ENCODE peak calls at places on chromosomes 3 and 15, in five cellular contexts. G is omental fat pad, E is cardiac muscle cell, L is GM10248, S is tibial nerve. A is an unnamed sample.

GRCh38 chr3:57583544-57583943 is 13.6 kb downstream of the ARF4 start:
- DNase-seq in L (no peak), E (no peak), S (no peak), G (no peak), A (no peak)

GRCh38 chr3:129553771-129554170 is 10.8 kb downstream of the H1-8 start:
- DNase-seq in S (no peak), E (no peak), L (no peak), G (no peak), A (no peak)

GRCh38 chr3:27454914-27455313 is 29.3 kb downstream of the SLC4A7 start:
- DNase-seq in E (no peak), G (no peak), S (no peak), L (peak; percentile 24), A (no peak)

GRCh38 chr15:70466895-70467529 is 296.3 kb downstream of the UACA start:
- DNase-seq in G (no peak), L (peak; percentile 69), S (no peak), E (peak; percentile 62), A (peak; percentile 63)

GRCh38 chr3:17384567-17385296 is 357.7 kb downstream of the TBC1D5 start:
- DNase-seq in E (no peak), L (no peak), S (no peak), G (no peak), A (no peak)

GRCh38 chr3:31743690-31744089 is 211.0 kb downstream of the STT3B start:
- DNase-seq in G (no peak), L (no peak), S (no peak), E (no peak), A (no peak)

GRCh38 chr3:76487446-76487845 is 552.5 kb upstream of the ROBO2 start:
- DNase-seq in E (no peak), L (no peak), G (no peak), S (no peak), A (no peak)

GRCh38 chr15:63968700-63969099 is 77.6 kb downstream of the DAPK2 start:
- DNase-seq in G (no peak), L (no peak), E (no peak), S (no peak), A (no peak)

GRCh38 chr3:52809821-52810377 is 15.3 kb downstream of the ITIH3 start:
- DNase-seq in L (no peak), S (no peak), G (no peak), E (no peak), A (no peak)

GRCh38 chr15:49235446-49236207 is 65.6 kb downstream of the GALK2 start:
- DNase-seq in E (peak; percentile 65), S (peak; percentile 19), G (no peak), L (peak; percentile 37), A (peak; percentile 62)

GRCh38 chr15:70801111-70801510 is 37.8 kb upstream of the UACA start:
- DNase-seq in E (no peak), L (no peak), G (no peak), S (no peak), A (no peak)

GRCh38 chr3:133868166-133868565 is 27.5 kb downstream of the RAB6B start:
- DNase-seq in L (no peak), G (no peak), E (peak; percentile 55), S (no peak), A (no peak)

GRCh38 chr3:170178631-170179030 is 2.9 kb downstream of the PHC3 start:
- DNase-seq in G (no peak), L (peak; percentile 35), S (no peak), E (no peak), A (no peak)

GRCh38 chr3:123732447-123732846 is 147.6 kb upstream of the HACD2 start:
- DNase-seq in G (no peak), E (no peak), S (no peak), L (no peak), A (no peak)

GRCh38 chr3:63847718-63848450 is 15.7 kb downstream of the THOC7 start:
- DNase-seq in G (no peak), E (no peak), L (no peak), S (no peak), A (no peak)

GRCh38 chr15:29636140-29636539 is 186.1 kb downstream of the TJP1 start:
- DNase-seq in E (no peak), S (no peak), G (no peak), L (no peak), A (no peak)

GRCh38 chr15:48861813-48862431 is 16.0 kb upstream of the EID1 start:
- DNase-seq in G (no peak), E (peak; percentile 70), S (no peak), L (peak; percentile 56), A (no peak)

GRCh38 chr3:188137062-188137461 is 16.9 kb upstream of the LPP start:
- DNase-seq in L (no peak), S (no peak), E (no peak), G (no peak), A (no peak)

GRCh38 chr3:149657796-149658443 is at the start of gene WWTR1:
- DNase-seq in G (peak; percentile 79), E (peak; percentile 94), S (peak; percentile 92), L (peak; percentile 81), A (peak; percentile 60)

GRCh38 chr15:75508741-75509532 is 57.4 kb upstream of the SIN3A start:
- DNase-seq in S (no peak), E (peak; percentile 32), G (no peak), L (peak; percentile 25), A (no peak)

GRCh38 chr3:176995946-176996345 is 201.3 kb downstream of the TBL1XR1 start:
- DNase-seq in E (no peak), G (no peak), S (no peak), L (no peak), A (no peak)

GRCh38 chr3:39398700-39399099 is 7.8 kb upstream of the RPSA start:
- DNase-seq in L (no peak), G (no peak), E (no peak), S (no peak), A (no peak)

GRCh38 chr15:69225355-69226027 is 65.1 kb downstream of the GLCE start:
- DNase-seq in G (no peak), L (no peak), S (no peak), E (peak; percentile 18), A (no peak)

GRCh38 chr3:2268779-2269178 is 170.1 kb downstream of the CNTN4 start:
- DNase-seq in G (no peak), S (no peak), L (no peak), E (peak; percentile 2), A (no peak)

GRCh38 chr15:74635228-74635627 is 19.6 kb downstream of the CLK3 start:
- DNase-seq in G (no peak), E (peak; percentile 68), S (no peak), L (peak; percentile 77), A (peak; percentile 75)

DNA sequence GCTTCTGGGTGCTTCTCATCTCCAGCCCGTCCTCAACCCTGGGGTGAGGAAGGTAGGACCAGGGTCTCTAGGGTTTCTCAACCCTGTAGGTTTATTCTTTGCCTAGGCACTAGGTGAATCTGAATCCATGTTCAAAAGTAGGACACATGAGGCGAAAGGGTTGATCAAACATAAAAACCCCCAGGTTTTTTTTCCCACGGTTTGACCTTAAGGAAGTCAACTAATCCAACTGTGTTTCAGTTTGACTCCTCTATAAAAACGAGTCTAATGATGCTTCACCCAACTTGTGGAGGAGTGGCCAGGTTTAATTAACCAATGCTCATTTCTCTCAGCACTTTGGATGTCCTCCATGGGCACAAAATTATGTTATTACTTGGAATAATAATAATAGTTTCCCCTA is 335.9 kb upstream of the ICE2 start:
- DNase-seq in S (no peak), G (no peak), E (no peak), L (no peak), A (no peak)
- TF ChIP-seq CTCF in S (no peak), G (no peak), E (no peak), L (no peak), A (no peak)

GRCh38 chr3:178451799-178452198 is 84.4 kb upstream of the KCNMB2 start:
- DNase-seq in G (no peak), S (no peak), E (no peak), L (no peak), A (no peak)
- TF ChIP-seq CTCF in G (no peak), S (no peak), E (no peak), L (no peak), A (no peak)

GRCh38 chr3:4849136-4849535 is 130.1 kb upstream of the BHLHE40 start:
- DNase-seq in L (no peak), G (no peak), E (no peak), S (no peak), A (no peak)
- TF ChIP-seq CTCF in L (no peak), G (no peak), E (no peak), S (no peak), A (no peak)

DNA sequence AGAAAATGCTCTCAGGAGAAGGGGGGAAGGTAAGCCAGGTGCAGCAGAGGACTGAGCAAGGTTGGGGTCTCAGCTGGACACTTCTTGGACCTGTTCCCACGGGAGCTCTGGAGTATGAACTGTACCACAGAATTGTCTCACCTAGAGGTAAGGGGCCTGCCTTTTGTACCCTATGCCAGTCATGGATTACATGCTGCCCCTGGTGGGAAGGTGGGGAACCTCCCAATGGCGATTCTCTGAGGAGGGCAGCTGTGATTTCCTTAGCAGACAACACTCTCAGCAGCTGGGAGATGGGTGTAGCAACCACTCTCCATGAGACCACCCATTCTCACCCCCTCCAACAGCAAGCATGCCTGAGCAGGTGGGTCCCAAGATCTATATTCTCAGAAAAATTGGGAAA is 329.4 kb upstream of the CTNNB1 start:
- DNase-seq in S (no peak), G (no peak), E (no peak), L (no peak), A (no peak)
- TF ChIP-seq CTCF in S (no peak), G (no peak), E (no peak), L (no peak), A (peak; percentile 27)

GRCh38 chr3:100830931-100831330 is 121.6 kb downstream of the TFG start:
- DNase-seq in G (no peak), L (no peak), E (no peak), S (no peak), A (no peak)

GRCh38 chr3:100838157-100838556 is 128.9 kb downstream of the TFG start:
- DNase-seq in E (no peak), G (no peak), L (no peak), S (no peak), A (no peak)

GRCh38 chr3:100834332-100834731 is 125.0 kb downstream of the TFG start:
- DNase-seq in G (no peak), L (no peak), E (no peak), S (no peak), A (no peak)

DNA sequence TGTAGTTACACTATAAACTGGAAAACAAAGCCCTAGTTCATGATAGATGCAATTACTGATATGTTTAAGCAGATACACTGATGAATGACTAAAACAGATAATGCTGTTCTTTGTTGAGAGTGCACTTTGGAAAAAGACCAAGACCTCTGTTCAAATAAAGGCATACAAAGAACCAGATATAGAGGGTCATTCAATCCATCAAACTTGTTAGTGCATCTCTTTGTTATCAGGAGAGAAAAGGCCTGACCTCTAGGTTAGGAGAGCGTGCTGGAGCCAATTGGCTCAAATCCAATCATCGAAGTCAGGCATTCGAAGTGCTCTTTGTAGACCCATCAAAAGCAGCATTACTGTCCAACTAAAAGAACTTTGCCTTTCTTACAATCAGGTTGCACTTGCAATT is 124.2 kb downstream of the TFG start:
- DNase-seq in G (no peak), E (peak; percentile 2), S (no peak), L (no peak), A (no peak)
- TF ChIP-seq CTCF in G (no peak), E (no peak), S (no peak), L (no peak), A (no peak)

GRCh38 chr3:9536212-9536611 is 17.4 kb downstream of the LHFPL4 start:
- DNase-seq in L (no peak), S (no peak), G (no peak), E (no peak), A (no peak)
- TF ChIP-seq CTCF in L (no peak), S (no peak), G (no peak), E (no peak), A (no peak)

A was measured in glutamatergic neuron.